ENCODE peak calls at places on chromosomes 13 and 19, in nine cellular contexts. One of them, this sample, is unnamed.

GRCh38 chr13:97321101-97321500 is 99.0 kb downstream of the MBNL2 start:
- DNase-seq in lower lobe of right lung: no peak
- DNase-seq in left ventricle myocardium inferior: no peak
- DNase-seq in left lung: no peak
- DNase-seq in PC-9: no peak
- DNase-seq in naive thymus-derived CD4-positive, alpha-beta T cell: no peak
- DNase-seq in SJSA1: no peak
- DNase-seq in body of pancreas: no peak
- DNase-seq in SJCRH30: no peak
- DNase-seq in this sample: no peak

GRCh38 chr13:30293995-30294394 is 13.4 kb downstream of the KATNAL1 start:
- DNase-seq in lower lobe of right lung: no peak
- DNase-seq in left ventricle myocardium inferior: no peak
- DNase-seq in left lung: no peak
- DNase-seq in PC-9: no peak
- DNase-seq in naive thymus-derived CD4-positive, alpha-beta T cell: no peak
- DNase-seq in SJSA1: no peak
- DNase-seq in body of pancreas: no peak
- DNase-seq in SJCRH30: no peak
- DNase-seq in this sample: no peak

GRCh38 chr19:2775556-2776430 is 7.3 kb downstream of the SGTA start:
- DNase-seq in lower lobe of right lung: peak; percentile 84
- DNase-seq in left ventricle myocardium inferior: peak; percentile 71
- DNase-seq in left lung: peak; percentile 72
- DNase-seq in PC-9: no peak
- DNase-seq in naive thymus-derived CD4-positive, alpha-beta T cell: peak; percentile 69
- DNase-seq in SJSA1: no peak
- DNase-seq in body of pancreas: peak; percentile 30
- DNase-seq in SJCRH30: peak; percentile 85
- DNase-seq in this sample: peak; percentile 53

GRCh38 chr19:32442650-32443049 is 37.1 kb downstream of the DPY19L3 start:
- DNase-seq in lower lobe of right lung: no peak
- DNase-seq in left ventricle myocardium inferior: no peak
- DNase-seq in left lung: no peak
- DNase-seq in PC-9: no peak
- DNase-seq in naive thymus-derived CD4-positive, alpha-beta T cell: no peak
- DNase-seq in SJSA1: no peak
- DNase-seq in body of pancreas: no peak
- DNase-seq in SJCRH30: no peak
- DNase-seq in this sample: no peak

GRCh38 chr19:1295169-1296012 is 9.7 kb downstream of the EFNA2 start:
- DNase-seq in lower lobe of right lung: no peak
- DNase-seq in left ventricle myocardium inferior: no peak
- DNase-seq in left lung: no peak
- DNase-seq in PC-9: no peak
- DNase-seq in naive thymus-derived CD4-positive, alpha-beta T cell: no peak
- DNase-seq in SJSA1: no peak
- DNase-seq in body of pancreas: no peak
- DNase-seq in SJCRH30: peak; percentile 37
- DNase-seq in this sample: no peak

GRCh38 chr13:20057214-20057613 is 98.7 kb downstream of the ZMYM2 start:
- DNase-seq in lower lobe of right lung: no peak
- DNase-seq in left ventricle myocardium inferior: no peak
- DNase-seq in left lung: no peak
- DNase-seq in PC-9: no peak
- DNase-seq in naive thymus-derived CD4-positive, alpha-beta T cell: no peak
- DNase-seq in SJSA1: no peak
- DNase-seq in body of pancreas: no peak
- DNase-seq in SJCRH30: no peak
- DNase-seq in this sample: no peak

GRCh38 chr13:20489185-20489820 is 36.4 kb downstream of the CRYL1 start:
- DNase-seq in lower lobe of right lung: no peak
- DNase-seq in left ventricle myocardium inferior: no peak
- DNase-seq in left lung: no peak
- DNase-seq in PC-9: peak; percentile 53
- DNase-seq in naive thymus-derived CD4-positive, alpha-beta T cell: no peak
- DNase-seq in SJSA1: peak; percentile 6
- DNase-seq in body of pancreas: no peak
- DNase-seq in SJCRH30: peak; percentile 68
- DNase-seq in this sample: peak; percentile 13

GRCh38 chr13:110536006-110536693 is 25.4 kb downstream of the RAB20 start:
- DNase-seq in lower lobe of right lung: peak; percentile 80
- DNase-seq in left ventricle myocardium inferior: no peak
- DNase-seq in left lung: peak; percentile 85
- DNase-seq in PC-9: no peak
- DNase-seq in naive thymus-derived CD4-positive, alpha-beta T cell: no peak
- DNase-seq in SJSA1: no peak
- DNase-seq in body of pancreas: no peak
- DNase-seq in SJCRH30: no peak
- DNase-seq in this sample: no peak

GRCh38 chr13:24254151-24254810 is 55.1 kb upstream of the C1QTNF9 start:
- DNase-seq in lower lobe of right lung: peak; percentile 78
- DNase-seq in left ventricle myocardium inferior: no peak
- DNase-seq in left lung: peak; percentile 66
- DNase-seq in PC-9: no peak
- DNase-seq in naive thymus-derived CD4-positive, alpha-beta T cell: peak; percentile 80
- DNase-seq in SJSA1: no peak
- DNase-seq in body of pancreas: no peak
- DNase-seq in SJCRH30: no peak
- DNase-seq in this sample: peak; percentile 56

GRCh38 chr19:8039231-8039630 is 13.3 kb upstream of the CCL25 start:
- DNase-seq in lower lobe of right lung: no peak
- DNase-seq in left ventricle myocardium inferior: no peak
- DNase-seq in left lung: no peak
- DNase-seq in PC-9: no peak
- DNase-seq in naive thymus-derived CD4-positive, alpha-beta T cell: no peak
- DNase-seq in SJSA1: no peak
- DNase-seq in body of pancreas: no peak
- DNase-seq in SJCRH30: no peak
- DNase-seq in this sample: no peak

GRCh38 chr19:8038815-8039214 is 13.7 kb upstream of the CCL25 start:
- DNase-seq in lower lobe of right lung: no peak
- DNase-seq in left ventricle myocardium inferior: no peak
- DNase-seq in left lung: no peak
- DNase-seq in PC-9: no peak
- DNase-seq in naive thymus-derived CD4-positive, alpha-beta T cell: no peak
- DNase-seq in SJSA1: no peak
- DNase-seq in body of pancreas: no peak
- DNase-seq in SJCRH30: no peak
- DNase-seq in this sample: no peak

GRCh38 chr19:8036438-8037099 is 16.0 kb upstream of the CCL25 start:
- DNase-seq in lower lobe of right lung: no peak
- DNase-seq in left ventricle myocardium inferior: no peak
- DNase-seq in left lung: no peak
- DNase-seq in PC-9: no peak
- DNase-seq in naive thymus-derived CD4-positive, alpha-beta T cell: no peak
- DNase-seq in SJSA1: no peak
- DNase-seq in body of pancreas: no peak
- DNase-seq in SJCRH30: peak; percentile 98
- DNase-seq in this sample: no peak

GRCh38 chr19:8030906-8031305 is 21.7 kb upstream of the CCL25 start:
- DNase-seq in lower lobe of right lung: no peak
- DNase-seq in left ventricle myocardium inferior: no peak
- DNase-seq in left lung: no peak
- DNase-seq in PC-9: no peak
- DNase-seq in naive thymus-derived CD4-positive, alpha-beta T cell: no peak
- DNase-seq in SJSA1: no peak
- DNase-seq in body of pancreas: no peak
- DNase-seq in SJCRH30: no peak
- DNase-seq in this sample: no peak

GRCh38 chr19:8034178-8034525 is 18.4 kb upstream of the CCL25 start:
- DNase-seq in lower lobe of right lung: no peak
- DNase-seq in left ventricle myocardium inferior: no peak
- DNase-seq in left lung: no peak
- DNase-seq in PC-9: no peak
- DNase-seq in naive thymus-derived CD4-positive, alpha-beta T cell: no peak
- DNase-seq in SJSA1: no peak
- DNase-seq in body of pancreas: no peak
- DNase-seq in SJCRH30: peak; percentile 53
- DNase-seq in this sample: no peak
- H3K4me1 ChIP-seq in lower lobe of right lung: no peaks in the 10 kb centered on the region
- H3K4me1 ChIP-seq in left ventricle myocardium inferior: no peaks in the 10 kb centered on the region
- H3K4me1 ChIP-seq in left lung: no peaks in the 10 kb centered on the region
- H3K4me1 ChIP-seq in PC-9: peaks cover under 1% of the 10 kb centered on the region
- H3K4me1 ChIP-seq in naive thymus-derived CD4-positive, alpha-beta T cell: no peaks in the 10 kb centered on the region
- H3K4me1 ChIP-seq in SJSA1: no peaks in the 10 kb centered on the region
- H3K4me1 ChIP-seq in body of pancreas: no peaks in the 10 kb centered on the region
- H3K4me1 ChIP-seq in SJCRH30: peaks cover 41% of the 10 kb centered on the region
- H3K4me1 ChIP-seq in this sample: no peaks in the 10 kb centered on the region

GRCh38 chr13:34356686-34357434 is 538.9 kb downstream of the RFC3 start:
- DNase-seq in lower lobe of right lung: no peak
- DNase-seq in left ventricle myocardium inferior: no peak
- DNase-seq in left lung: no peak
- DNase-seq in PC-9: no peak
- DNase-seq in naive thymus-derived CD4-positive, alpha-beta T cell: no peak
- DNase-seq in SJSA1: no peak
- DNase-seq in body of pancreas: no peak
- DNase-seq in SJCRH30: no peak
- DNase-seq in this sample: no peak

GRCh38 chr13:34361528-34361927 is 543.6 kb downstream of the RFC3 start:
- DNase-seq in lower lobe of right lung: no peak
- DNase-seq in left ventricle myocardium inferior: no peak
- DNase-seq in left lung: no peak
- DNase-seq in PC-9: no peak
- DNase-seq in naive thymus-derived CD4-positive, alpha-beta T cell: no peak
- DNase-seq in SJSA1: no peak
- DNase-seq in body of pancreas: no peak
- DNase-seq in SJCRH30: peak; percentile 22
- DNase-seq in this sample: no peak

GRCh38 chr13:34360702-34361101 is 542.8 kb downstream of the RFC3 start:
- DNase-seq in lower lobe of right lung: no peak
- DNase-seq in left ventricle myocardium inferior: no peak
- DNase-seq in left lung: no peak
- DNase-seq in PC-9: peak; percentile 60
- DNase-seq in naive thymus-derived CD4-positive, alpha-beta T cell: no peak
- DNase-seq in SJSA1: no peak
- DNase-seq in body of pancreas: no peak
- DNase-seq in SJCRH30: no peak
- DNase-seq in this sample: no peak

GRCh38 chr13:34357435-34358232 is 539.7 kb downstream of the RFC3 start:
- DNase-seq in lower lobe of right lung: no peak
- DNase-seq in left ventricle myocardium inferior: no peak
- DNase-seq in left lung: no peak
- DNase-seq in PC-9: peak; percentile 76
- DNase-seq in naive thymus-derived CD4-positive, alpha-beta T cell: no peak
- DNase-seq in SJSA1: peak; percentile 76
- DNase-seq in body of pancreas: peak; percentile 16
- DNase-seq in SJCRH30: peak; percentile 37
- DNase-seq in this sample: no peak

DNA sequence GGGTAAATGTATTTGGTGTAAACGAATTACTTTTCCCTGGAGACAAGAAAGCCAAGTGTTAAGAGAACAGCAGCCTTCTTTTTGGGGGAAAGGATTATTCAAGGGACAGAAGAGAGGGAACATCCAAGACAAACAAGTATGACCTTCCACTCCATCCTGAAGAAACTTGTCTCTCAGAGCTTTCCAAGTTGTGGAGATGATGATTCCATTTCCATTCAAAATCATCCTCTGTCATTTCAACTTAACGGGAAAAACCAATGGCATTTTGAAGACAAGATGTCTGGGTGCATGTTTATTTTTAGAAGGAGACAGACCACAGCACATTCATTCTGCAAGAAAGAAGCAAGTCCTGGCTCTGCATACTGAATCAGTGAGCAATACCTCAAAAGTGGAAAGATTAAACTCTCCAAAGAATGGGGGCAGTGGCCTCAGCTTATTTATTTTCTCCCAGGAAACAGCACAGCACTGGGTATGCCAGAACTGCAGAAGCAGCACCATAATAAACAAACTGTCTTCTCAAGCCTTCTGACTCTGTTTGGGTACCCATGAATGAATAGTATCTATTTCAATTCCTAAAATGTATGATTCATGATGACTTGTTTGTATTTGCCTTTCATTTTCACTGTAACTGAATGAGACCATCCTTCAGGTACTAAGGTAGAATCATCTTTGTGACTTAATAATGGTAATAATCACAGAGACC is 541.0 kb downstream of the RFC3 start:
- DNase-seq in lower lobe of right lung: no peak
- DNase-seq in left ventricle myocardium inferior: no peak
- DNase-seq in left lung: no peak
- DNase-seq in PC-9: peak; percentile 90
- DNase-seq in naive thymus-derived CD4-positive, alpha-beta T cell: no peak
- DNase-seq in SJSA1: peak; percentile 92
- DNase-seq in body of pancreas: no peak
- DNase-seq in SJCRH30: no peak
- DNase-seq in this sample: no peak
- H3K4me3 ChIP-seq in lower lobe of right lung: no peak overlapping the region
- H3K4me3 ChIP-seq in left ventricle myocardium inferior: no peak overlapping the region
- H3K4me3 ChIP-seq in left lung: no peak overlapping the region
- H3K4me3 ChIP-seq in PC-9: no peak overlapping the region
- H3K4me3 ChIP-seq in naive thymus-derived CD4-positive, alpha-beta T cell: no peak overlapping the region
- H3K4me3 ChIP-seq in SJSA1: no peak overlapping the region
- H3K4me3 ChIP-seq in body of pancreas: no peak overlapping the region
- H3K4me3 ChIP-seq in SJCRH30: no peak overlapping the region
- H3K4me3 ChIP-seq in this sample: no peak overlapping the region

GRCh38 chr19:35330475-35330874 is 1.5 kb downstream of the CD22 start:
- DNase-seq in lower lobe of right lung: no peak
- DNase-seq in left ventricle myocardium inferior: no peak
- DNase-seq in left lung: no peak
- DNase-seq in PC-9: no peak
- DNase-seq in naive thymus-derived CD4-positive, alpha-beta T cell: no peak
- DNase-seq in SJSA1: no peak
- DNase-seq in body of pancreas: no peak
- DNase-seq in SJCRH30: no peak
- DNase-seq in this sample: no peak
- H3K4me1 ChIP-seq in lower lobe of right lung: no peaks in the 10 kb centered on the region
- H3K4me1 ChIP-seq in left ventricle myocardium inferior: no peaks in the 10 kb centered on the region
- H3K4me1 ChIP-seq in left lung: peaks cover 12% of the 10 kb centered on the region
- H3K4me1 ChIP-seq in PC-9: no peaks in the 10 kb centered on the region
- H3K4me1 ChIP-seq in naive thymus-derived CD4-positive, alpha-beta T cell: peaks cover 8% of the 10 kb centered on the region
- H3K4me1 ChIP-seq in SJSA1: no peaks in the 10 kb centered on the region
- H3K4me1 ChIP-seq in body of pancreas: no peaks in the 10 kb centered on the region
- H3K4me1 ChIP-seq in SJCRH30: no peaks in the 10 kb centered on the region
- H3K4me1 ChIP-seq in this sample: peaks cover 6% of the 10 kb centered on the region

DNA sequence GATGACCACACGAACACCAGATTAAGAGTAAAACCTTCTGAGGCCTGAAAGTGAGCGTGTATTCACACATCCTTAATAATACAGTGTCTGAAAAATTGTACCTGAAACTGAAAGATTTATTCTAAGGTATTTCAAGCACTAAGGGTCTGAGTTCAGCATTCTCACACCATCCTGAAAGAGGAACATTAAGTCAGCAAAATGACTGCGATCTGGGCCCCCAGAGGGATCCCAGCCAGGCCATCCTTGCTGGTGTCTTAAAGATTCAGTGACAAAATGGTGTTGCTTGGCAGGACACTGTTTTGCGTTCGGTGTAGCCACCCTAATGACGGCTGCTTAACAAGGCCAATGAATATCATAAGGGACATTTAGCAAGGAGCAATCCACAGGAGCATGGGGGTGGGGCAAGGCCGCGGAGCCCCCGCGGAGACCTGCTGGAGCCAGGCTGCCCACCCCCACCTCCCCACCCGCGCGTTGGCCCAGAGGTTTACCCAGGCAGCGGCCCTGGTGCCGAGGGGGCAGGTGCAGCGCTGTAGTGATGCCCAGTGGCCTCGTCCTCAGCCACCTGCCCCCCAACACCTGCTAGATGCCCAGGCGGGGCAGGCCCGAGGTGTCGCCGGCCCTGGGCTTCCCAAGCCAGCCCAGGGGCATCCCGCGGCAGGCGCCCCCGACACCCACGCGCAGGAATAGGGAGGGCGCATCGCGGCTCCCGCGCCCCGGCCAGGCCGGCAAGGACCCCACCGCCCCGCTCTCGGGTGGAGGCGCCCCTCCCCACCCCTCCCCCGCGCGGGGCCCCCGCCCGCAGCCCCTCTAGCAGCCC is 742 bp downstream of the NALCN start:
- DNase-seq in lower lobe of right lung: no peak
- DNase-seq in left ventricle myocardium inferior: no peak
- DNase-seq in left lung: no peak
- DNase-seq in PC-9: no peak
- DNase-seq in naive thymus-derived CD4-positive, alpha-beta T cell: no peak
- DNase-seq in SJSA1: no peak
- DNase-seq in body of pancreas: no peak
- DNase-seq in SJCRH30: no peak
- DNase-seq in this sample: no peak
- H3K4me3 ChIP-seq in lower lobe of right lung: peak overlapping the region; percentile 55
- H3K4me3 ChIP-seq in left ventricle myocardium inferior: peak overlapping the region; percentile 75
- H3K4me3 ChIP-seq in left lung: peak overlapping the region; percentile 30
- H3K4me3 ChIP-seq in PC-9: peak overlapping the region; percentile 88
- H3K4me3 ChIP-seq in naive thymus-derived CD4-positive, alpha-beta T cell: no peak overlapping the region
- H3K4me3 ChIP-seq in SJSA1: peak overlapping the region; percentile 60
- H3K4me3 ChIP-seq in body of pancreas: peak overlapping the region; percentile 40
- H3K4me3 ChIP-seq in SJCRH30: peak overlapping the region; percentile 59
- H3K4me3 ChIP-seq in this sample: no peak overlapping the region